ENCODE peak calls at places on chromosomes 4 and X, in seven cellular contexts. O, P, S, T, G, X and J are unnamed samples.

GRCh38 chrX:6052111-6052745 is 176.4 kb downstream of the NLGN4X start:
- DNase-seq in O (no peak), P (no peak), S (no peak), T (no peak), G (no peak), X (no peak), J (no peak)

GRCh38 chrX:95056901-95057300 is 1382.9 kb downstream of the FAM133A start:
- DNase-seq in O (no peak), P (no peak), S (no peak), T (peak), G (no peak), X (no peak), J (peak)

GRCh38 chr4:137705171-137705783 is 173.0 kb upstream of the PCDH18 start:
- DNase-seq in O (no peak), P (no peak), S (no peak), T (peak), G (peak), X (no peak), J (no peak)

GRCh38 chr4:81521708-81522107 is 50.0 kb upstream of the RASGEF1B start:
- DNase-seq in O (no peak), P (no peak), S (no peak), T (no peak), G (no peak), X (no peak), J (no peak)

GRCh38 chr4:103497692-103498091 is 222.1 kb downstream of the TACR3 start:
- DNase-seq in O (no peak), P (no peak), S (no peak), T (no peak), G (no peak), X (no peak), J (no peak)

GRCh38 chr4:82680834-82681233 is 117.8 kb downstream of the SCD5 start:
- DNase-seq in O (no peak), P (no peak), S (no peak), T (no peak), G (peak), X (no peak), J (no peak)

GRCh38 chrX:83008415-83008814 is 499.7 kb upstream of the POU3F4 start:
- DNase-seq in O (no peak), P (no peak), S (no peak), T (no peak), G (no peak), X (no peak), J (peak)

GRCh38 chr4:48137766-48138349 is 3.8 kb upstream of the TXK start:
- DNase-seq in O (no peak), P (no peak), S (no peak), T (no peak), G (no peak), X (no peak), J (no peak)

GRCh38 chr4:185222598-185222997 is 13.2 kb downstream of the SNX25 start:
- DNase-seq in O (no peak), P (no peak), S (no peak), T (peak), G (no peak), X (no peak), J (no peak)

GRCh38 chr4:62159876-62160275 is 959.8 kb downstream of the ADGRL3 start:
- DNase-seq in O (no peak), P (no peak), S (no peak), T (no peak), G (no peak), X (no peak), J (no peak)

DNA sequence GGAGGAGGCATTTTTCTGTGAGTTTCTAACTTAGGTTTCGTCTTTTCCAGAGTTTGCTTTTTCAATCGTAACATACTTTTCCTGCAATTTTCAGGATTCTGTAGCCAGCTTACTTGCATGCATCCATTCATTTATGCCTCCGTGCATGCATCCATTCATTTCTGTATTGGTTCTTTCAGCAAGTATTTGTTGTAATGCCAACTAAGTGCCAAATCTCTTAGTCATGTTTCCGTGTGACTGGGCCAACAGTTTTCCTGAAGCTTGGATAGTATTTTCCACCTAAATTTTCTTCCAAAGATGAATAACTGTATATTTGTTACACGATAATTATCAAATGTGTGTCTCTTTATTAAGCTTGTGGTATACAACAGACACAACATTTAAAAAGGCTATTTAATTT is 41.5 kb downstream of the CBLL2 start:
- DNase-seq in O (no peak), P (no peak), S (no peak), T (no peak), G (peak), X (no peak), J (peak)
- H3K23ac ChIP-seq in O (no peak), P (no peak), S (no peak), T (no peak), G (no peak), X (no peak), J (no peak)

DNA sequence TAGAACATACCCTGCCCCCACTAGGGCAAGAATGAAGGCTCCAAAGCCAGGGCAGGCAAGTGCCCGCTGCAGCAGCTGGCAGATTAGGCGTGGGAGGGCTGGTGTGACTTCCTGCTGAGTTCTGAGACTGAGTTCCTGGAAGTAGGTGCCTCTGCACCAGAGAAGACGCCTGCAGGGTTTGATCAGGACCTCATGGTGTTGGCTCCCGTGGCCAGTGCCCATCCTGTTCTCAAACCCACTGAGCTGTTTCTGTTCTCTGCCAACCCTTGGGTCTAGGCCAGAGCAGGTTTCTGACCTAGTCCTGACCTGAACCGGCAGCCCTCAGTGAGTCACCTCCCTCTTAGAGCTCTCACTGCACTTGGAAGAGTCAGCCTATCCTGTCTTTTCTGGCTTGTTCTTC is 220.7 kb downstream of the HS6ST2 start:
- DNase-seq in O (no peak), P (no peak), S (no peak), T (no peak), G (no peak), X (no peak), J (no peak)
- H3K9ac ChIP-seq in O (no peak), P (no peak), S (no peak), T (no peak), G (no peak), X (no peak), J (no peak)

GRCh38 chrX:65846974-65847373 is 179.5 kb downstream of the MSN start:
- DNase-seq in O (no peak), P (no peak), S (no peak), T (no peak), G (no peak), X (peak), J (no peak)
- H3K23ac ChIP-seq in O (no peak), P (no peak), S (no peak), T (no peak), G (no peak), X (no peak), J (no peak)

GRCh38 chrX:153765138-153766079 is 1.4 kb downstream of the PLXNB3 start:
- DNase-seq in O (no peak), P (peak), S (no peak), T (peak), G (peak), X (no peak), J (peak)
- H3K9ac ChIP-seq in O (no peak), P (no peak), S (no peak), T (peak), G (peak), X (no peak), J (peak)

GRCh38 chrX:19760841-19761512 is 126.4 kb downstream of the SH3KBP1 start:
- DNase-seq in O (no peak), P (no peak), S (no peak), T (no peak), G (no peak), X (no peak), J (peak)
- H3K23ac ChIP-seq in O (no peak), P (no peak), S (no peak), T (no peak), G (no peak), X (no peak), J (no peak)